ENCODE peak calls at places on chromosomes 5 and 9, in six cellular contexts. X is A549, S is HepG2, I is K562, Z is endothelial cell of umbilical vein, G is GM12878. U is an unnamed sample.

GRCh38 chr5:132444061-132444460 is 46.5 kb downstream of the IRF1 start:
- DNase-seq in S (no peak), X (no peak), Z (no peak), I (no peak), G (no peak), U (no peak)

GRCh38 chr5:68272289-68272688 is 56.7 kb downstream of the PIK3R1 start:
- DNase-seq in Z (peak; percentile 32), X (no peak), G (no peak), I (no peak), S (no peak), U (no peak)

GRCh38 chr9:98931990-98932389 is 11.7 kb upstream of the COL15A1 start:
- DNase-seq in S (no peak), Z (no peak), X (no peak), I (peak; percentile 87), G (no peak), U (no peak)

GRCh38 chr5:78813286-78813685 is 164.7 kb upstream of the LHFPL2 start:
- DNase-seq in I (no peak), X (no peak), Z (no peak), S (no peak), G (no peak), U (no peak)

GRCh38 chr9:27340876-27341540 is 44.1 kb upstream of the EQTN start:
- DNase-seq in S (no peak), I (no peak), Z (no peak), X (no peak), G (no peak), U (no peak)

GRCh38 chr5:172043822-172044221 is 37.4 kb upstream of the FBXW11 start:
- DNase-seq in S (no peak), I (no peak), Z (no peak), X (no peak), G (no peak), U (no peak)

GRCh38 chr5:68661237-68661636 is 432.6 kb upstream of the SLC30A5 start:
- DNase-seq in Z (no peak), I (peak; percentile 40), X (no peak), G (no peak), S (peak; percentile 3), U (peak; percentile 34)

GRCh38 chr5:8458038-8458383 is 589.1 kb downstream of the MTRR start:
- DNase-seq in S (no peak), I (peak; percentile 26), X (no peak), Z (peak; percentile 39), G (no peak), U (no peak)

GRCh38 chr5:170704417-170705195 is 78.9 kb upstream of the GABRP start:
- DNase-seq in Z (no peak), S (no peak), G (no peak), X (no peak), I (no peak), U (no peak)

GRCh38 chr9:134366223-134367031 is 40.2 kb downstream of the RXRA start:
- DNase-seq in X (peak; percentile 81), I (no peak), S (no peak), G (no peak), Z (peak; percentile 77), U (peak; percentile 50)

GRCh38 chr5:133763744-133764143 is 151.4 kb upstream of the FSTL4 start:
- DNase-seq in G (no peak), X (no peak), Z (peak; percentile 13), S (no peak), I (no peak), U (no peak)

GRCh38 chr9:125910286-125910685 is 163.1 kb downstream of the PBX3 start:
- DNase-seq in S (no peak), I (no peak), Z (no peak), X (no peak), G (no peak), U (no peak)

GRCh38 chr5:141475625-141476131 is at the start of gene PCDHGC3:
- DNase-seq in Z (peak; percentile 96), G (peak; percentile 40), S (peak; percentile 41), I (peak; percentile 34), X (peak; percentile 87), U (peak; percentile 89)

GRCh38 chr5:115962565-115963402 is 509 bp downstream of the LVRN start:
- DNase-seq in Z (peak; percentile 43), G (no peak), I (no peak), X (no peak), S (no peak), U (no peak)

GRCh38 chr5:90421136-90421535 is 11.6 kb upstream of the CETN3 start:
- DNase-seq in Z (peak; percentile 7), X (peak; percentile 37), G (no peak), S (peak; percentile 31), I (peak; percentile 21), U (peak; percentile 8)

GRCh38 chr5:106094128-106094726 is 1576.5 kb downstream of the EFNA5 start:
- DNase-seq in Z (peak; percentile 76), I (no peak), X (peak; percentile 27), S (no peak), G (peak; percentile 3), U (no peak)

GRCh38 chr5:9766581-9766980 is 136.4 kb upstream of the TAS2R1 start:
- DNase-seq in X (no peak), Z (no peak), I (no peak), S (no peak), G (no peak), U (no peak)

GRCh38 chr9:116271991-116272390 is 118.4 kb downstream of the PAPPA start:
- DNase-seq in I (no peak), S (no peak), G (no peak), X (no peak), Z (no peak), U (no peak)

GRCh38 chr9:16598316-16598715 is 272.2 kb downstream of the BNC2 start:
- DNase-seq in X (no peak), I (no peak), Z (no peak), G (no peak), S (no peak), U (no peak)

GRCh38 chr9:16602494-16602893 is 268.0 kb downstream of the BNC2 start:
- DNase-seq in G (no peak), Z (no peak), I (no peak), S (no peak), X (no peak), U (peak; percentile 62)

DNA sequence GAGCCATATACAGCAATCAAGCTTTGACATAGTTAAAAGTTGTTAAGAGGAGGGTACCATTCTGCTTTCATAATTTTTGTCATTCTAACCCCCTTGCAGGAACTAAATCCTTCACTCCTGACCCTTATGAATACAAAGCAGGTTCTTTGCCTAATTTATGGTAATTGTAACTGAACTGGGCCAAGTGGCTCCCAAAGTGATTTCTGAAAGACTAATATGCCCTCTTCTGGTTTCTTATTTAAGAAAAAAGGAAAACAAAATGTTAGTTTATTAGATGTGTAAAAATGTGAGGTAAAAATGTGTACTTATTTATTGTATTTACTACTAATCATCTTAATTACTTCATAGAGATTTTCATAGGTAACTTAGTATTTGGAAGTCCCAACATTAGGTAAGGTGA is 268.5 kb downstream of the BNC2 start:
- DNase-seq in G (no peak), I (no peak), S (no peak), Z (no peak), X (no peak), U (no peak)
- TF ChIP-seq MAX in G (no peak), I (no peak), S (no peak), Z (no peak), X (no peak), U (no peak)

GRCh38 chr5:19886123-19886921 is 101.7 kb downstream of the CDH18 start:
- DNase-seq in X (no peak), I (no peak), Z (no peak), G (no peak), S (no peak), U (no peak)

GRCh38 chr5:19891658-19892057 is 96.3 kb downstream of the CDH18 start:
- DNase-seq in X (no peak), G (no peak), S (no peak), I (no peak), Z (no peak), U (no peak)
- TF ChIP-seq MYC in X (no peak), G (no peak), S (no peak), I (no peak), Z (no peak), U (no peak)

DNA sequence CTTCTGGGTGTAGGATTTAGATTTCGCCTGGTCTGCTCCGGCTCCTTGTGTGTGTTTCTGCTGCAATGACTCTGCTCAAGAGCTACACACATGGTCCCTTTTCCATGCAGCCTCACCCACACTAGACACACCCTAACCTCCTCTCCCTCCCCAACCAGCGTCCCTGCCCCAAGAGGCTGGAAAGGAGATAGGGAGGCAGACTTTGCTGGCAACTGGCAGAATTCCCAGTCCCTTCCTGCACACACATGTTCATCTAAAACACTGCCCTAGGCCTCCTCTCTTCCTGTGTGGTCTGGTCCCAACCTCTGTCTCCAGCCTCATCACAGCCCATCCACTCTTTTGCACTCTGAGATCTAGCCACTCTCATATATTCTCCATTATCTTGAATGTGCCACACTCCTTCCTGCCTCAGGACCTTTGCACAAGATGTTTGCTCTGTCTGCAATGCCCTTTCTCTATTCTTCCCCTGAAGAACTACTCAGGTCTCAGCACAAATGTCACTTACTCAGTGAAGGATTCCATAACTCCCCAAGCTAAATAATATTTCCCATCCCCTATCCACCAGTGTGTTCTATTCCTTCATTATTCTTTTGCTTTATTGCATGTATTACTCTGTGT is 253.8 kb downstream of the CDK5RAP2 start:
- DNase-seq in X (no peak), Z (no peak), S (no peak), G (no peak), I (no peak), U (no peak)
- TF ChIP-seq MAX in X (no peak), Z (no peak), S (no peak), G (no peak), I (no peak), U (no peak)

DNA sequence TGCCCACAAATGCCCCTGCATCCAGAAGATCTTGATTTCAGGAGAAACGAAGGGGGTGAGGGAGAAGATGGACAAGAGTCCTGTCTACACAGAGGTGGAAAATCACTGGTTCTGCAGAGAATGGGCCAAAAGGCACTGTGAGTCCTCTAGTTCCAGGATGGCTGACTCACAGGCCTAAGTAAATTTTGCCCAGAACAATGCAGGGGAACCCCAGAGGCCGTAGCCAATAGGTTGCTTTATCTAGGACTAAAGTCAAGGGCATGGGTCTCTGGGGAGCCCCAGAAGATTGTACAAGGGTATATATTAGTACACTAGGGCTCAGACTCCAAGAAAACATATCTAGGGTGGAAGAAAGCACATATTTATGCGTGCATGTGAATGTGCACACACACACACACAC is 98.0 kb downstream of the SLIT3 start:
- DNase-seq in I (no peak), X (no peak), S (no peak), Z (no peak), G (no peak), U (no peak)
- TF ChIP-seq MYC in I (no peak), X (no peak), S (no peak), Z (no peak), G (no peak), U (no peak)

U was measured in NB4.